ENCODE peak calls at places on chromosomes 1 and 21, in six cellular contexts. O is A549, P is OCI-LY7, I is esophagus muscularis mucosa, F is fibroblast of lung, A is PC-3. K is an unnamed sample. For H3K9me3, the result is how much of the 10 kb centered on the place peaks cover.

GRCh38 chr1:27299385-27300252 is 22.3 kb upstream of the TMEM222 start:
- DNase-seq in O (no peak), P (no peak), I (peak), F (peak), A (peak), K (peak)

GRCh38 chr1:180042994-180043622 is 88.5 kb downstream of the CEP350 start:
- DNase-seq in O (no peak), P (no peak), I (no peak), F (peak), A (peak), K (no peak)

GRCh38 chr1:163162281-163162937 is 40.3 kb downstream of the RGS5 start:
- DNase-seq in O (no peak), P (no peak), I (no peak), F (peak), A (no peak), K (no peak)

GRCh38 chr1:220879509-220880366 is 495 bp downstream of the HLX start:
- DNase-seq in O (peak), P (no peak), I (peak), F (peak), A (peak), K (no peak)

GRCh38 chr1:204316164-204316563 is 43.6 kb downstream of the PLEKHA6 start:
- DNase-seq in O (no peak), P (no peak), I (no peak), F (no peak), A (no peak), K (no peak)

GRCh38 chr1:147833231-147833840 is 69.3 kb upstream of the GJA8 start:
- DNase-seq in O (no peak), P (no peak), I (no peak), F (no peak), A (peak), K (peak)

GRCh38 chr1:239563680-239564079 is 177.3 kb downstream of the CHRM3 start:
- DNase-seq in O (no peak), P (no peak), I (no peak), F (no peak), A (no peak), K (no peak)

GRCh38 chr1:224922404-224923164 is 6.9 kb upstream of the DNAH14 start:
- DNase-seq in O (peak), P (peak), I (no peak), F (peak), A (peak), K (peak)

GRCh38 chr21:46005081-46005480 is 23.5 kb downstream of the COL6A1 start:
- DNase-seq in O (no peak), P (no peak), I (no peak), F (no peak), A (no peak), K (no peak)

GRCh38 chr1:229717774-229718173 is 91.7 kb downstream of the URB2 start:
- DNase-seq in O (no peak), P (no peak), I (no peak), F (no peak), A (peak), K (no peak)

GRCh38 chr21:29155118-29155932 is 24.9 kb downstream of the MAP3K7CL start:
- DNase-seq in O (no peak), P (no peak), I (no peak), F (peak), A (peak), K (peak)

GRCh38 chr1:38744452-38745350 is 114.9 kb downstream of the RRAGC start:
- DNase-seq in O (no peak), P (no peak), I (no peak), F (no peak), A (no peak), K (no peak)

GRCh38 chr1:52296345-52296744 is 69.7 kb downstream of the CC2D1B start:
- DNase-seq in O (peak), P (peak), I (no peak), F (peak), A (peak), K (peak)

GRCh38 chr1:78145105-78145580 is 99.4 kb downstream of the GIPC2 start:
- DNase-seq in O (peak), P (peak), I (no peak), F (peak), A (peak), K (peak)

DNA sequence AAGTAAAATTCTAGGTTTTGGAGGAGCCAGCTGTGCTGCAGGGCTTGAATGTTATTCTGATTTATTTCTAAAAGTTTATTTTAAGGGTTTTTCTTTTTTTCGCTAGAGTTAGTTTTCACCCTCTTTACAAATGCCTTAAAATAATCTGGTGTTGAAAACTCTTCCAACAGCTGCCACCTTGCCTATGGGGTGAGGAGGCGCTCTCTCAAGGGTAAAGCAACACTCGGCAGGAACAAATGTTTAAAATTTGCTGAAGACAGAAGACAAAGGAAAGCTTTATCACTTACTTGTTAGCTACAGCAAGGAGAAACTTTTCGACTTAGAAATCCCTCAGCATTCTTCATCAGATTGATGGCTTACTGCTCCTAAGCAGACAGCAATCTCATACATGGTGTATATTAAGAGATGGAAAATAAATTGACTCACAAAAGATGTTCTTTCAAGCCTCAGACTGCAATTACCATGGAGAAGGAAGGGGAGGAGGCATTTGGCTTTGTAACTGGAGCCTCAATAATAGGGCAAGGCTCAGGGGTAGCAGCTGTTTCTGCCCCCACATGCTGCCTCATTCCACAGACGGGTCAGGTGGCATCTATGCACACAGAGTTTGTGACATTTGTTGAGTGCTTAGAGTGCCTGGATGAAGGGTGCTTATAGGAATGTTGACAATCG is 79.8 kb upstream of the RALGPS2 start:
- DNase-seq in O (no peak), P (no peak), I (no peak), F (no peak), A (no peak), K (no peak)
- H3K9me3 ChIP-seq in O (under half), P (under half), I (under half), F (under half), A (under half), K (under half)

DNA sequence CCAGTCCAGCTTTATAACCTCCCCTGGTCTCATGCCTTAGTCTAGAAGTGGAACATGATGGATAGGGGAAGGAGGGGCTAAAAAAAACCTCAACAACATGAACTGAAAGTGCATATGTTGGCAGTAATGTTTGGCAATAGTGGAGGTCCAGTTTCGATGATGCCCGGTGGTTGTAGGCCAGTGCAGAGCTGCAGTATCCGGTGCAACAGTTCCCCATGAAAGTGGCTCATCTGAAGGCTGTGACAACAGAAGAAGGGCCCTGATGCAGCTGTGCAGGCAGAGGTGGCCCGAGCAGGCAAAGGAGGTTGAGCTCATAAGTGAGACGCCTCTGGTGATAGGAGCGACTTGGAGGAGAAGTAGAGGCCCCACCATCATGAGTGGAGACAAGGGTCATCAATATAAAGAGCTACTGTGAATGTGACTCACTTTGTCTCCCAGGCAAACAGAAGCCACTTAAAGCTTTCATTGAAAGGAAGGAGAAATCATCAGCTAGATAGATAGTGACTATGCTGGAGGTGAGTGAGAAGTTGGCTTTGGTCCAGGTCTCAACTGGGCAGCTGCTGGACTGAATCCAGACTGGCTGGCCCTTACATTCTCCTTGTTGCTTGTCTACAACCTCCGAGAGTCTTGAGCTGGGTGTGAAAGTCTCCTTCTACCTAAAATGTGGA is 10.2 kb upstream of the CREG1 start:
- DNase-seq in O (no peak), P (no peak), I (no peak), F (no peak), A (peak), K (peak)
- H3K4me3 ChIP-seq in O (no peak), P (no peak), I (no peak), F (no peak), A (no peak), K (no peak)

GRCh38 chr1:49556676-49557234 is 467.0 kb downstream of the AGBL4 start:
- DNase-seq in O (no peak), P (no peak), I (no peak), F (no peak), A (no peak), K (no peak)
- H3K9me3 ChIP-seq in O (under half), P (under half), I (under half), F (under half), A (under half), K (under half)

GRCh38 chr1:25169168-25169567 is 63.1 kb downstream of the SYF2 start:
- DNase-seq in O (no peak), P (no peak), I (no peak), F (no peak), A (no peak), K (no peak)
- H3K4me3 ChIP-seq in O (no peak), P (no peak), I (no peak), F (no peak), A (no peak), K (no peak)

DNA sequence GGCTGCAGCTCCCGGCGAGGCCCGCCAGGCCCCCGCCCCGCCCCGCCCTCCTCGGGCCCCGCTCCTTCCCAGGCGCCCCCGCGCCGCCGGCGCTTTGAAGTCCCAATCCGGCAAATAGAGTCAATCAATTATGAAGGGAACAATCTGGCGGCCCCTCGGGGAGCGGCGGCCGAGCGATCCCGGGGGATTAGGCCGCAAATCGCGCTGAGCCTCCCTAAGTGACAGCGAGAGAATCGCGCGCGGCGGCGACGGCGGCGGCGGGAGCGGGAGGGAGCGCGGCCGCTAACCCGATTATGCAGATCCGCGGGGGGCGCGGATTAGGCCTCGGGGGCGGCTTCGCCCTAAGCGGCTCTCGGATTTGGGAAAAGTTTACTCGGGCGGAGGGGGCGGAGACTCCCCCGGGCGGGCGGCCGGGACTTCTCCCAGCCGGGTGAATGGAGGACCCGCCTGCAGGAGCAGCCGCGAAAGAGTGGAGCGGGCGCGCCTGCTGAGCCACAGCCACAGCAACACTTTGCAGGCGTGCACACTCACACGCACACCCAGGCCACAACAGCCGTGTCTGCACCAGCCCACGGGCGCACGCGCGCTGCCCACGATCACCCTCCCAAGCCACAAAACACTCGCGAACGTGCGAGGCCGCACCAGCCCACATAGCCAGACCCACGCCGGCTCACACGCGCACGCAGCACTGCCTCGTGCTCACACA is 23.0 kb upstream of the DMBX1 start:
- DNase-seq in O (peak), P (no peak), I (no peak), F (no peak), A (no peak), K (no peak)
- H3K9me3 ChIP-seq in O (under half), P (under half), I (under half), F (under half), A (under half), K (under half)

DNA sequence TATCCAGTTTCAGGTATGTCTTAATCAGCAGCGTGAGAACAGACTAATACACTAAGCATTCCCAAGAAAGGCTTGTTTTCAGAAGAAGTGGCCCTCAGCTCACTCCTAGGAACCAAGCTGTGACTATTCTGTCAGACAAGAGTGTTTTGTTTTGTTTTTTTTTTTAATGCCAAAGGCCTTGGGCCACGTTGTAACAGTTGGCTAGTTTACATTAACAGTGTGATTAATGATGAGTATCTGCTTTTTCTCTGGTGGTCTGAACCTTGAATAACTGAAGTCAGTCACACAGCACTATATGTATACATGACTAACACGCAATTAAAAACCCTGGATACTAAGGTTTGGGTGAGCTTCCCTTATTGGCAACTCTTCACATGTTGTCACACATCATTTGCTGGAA is 21.9 kb downstream of the DPYD start:
- DNase-seq in O (no peak), P (no peak), I (no peak), F (no peak), A (peak), K (no peak)
- H3K4me3 ChIP-seq in O (no peak), P (no peak), I (no peak), F (no peak), A (no peak), K (no peak)

DNA sequence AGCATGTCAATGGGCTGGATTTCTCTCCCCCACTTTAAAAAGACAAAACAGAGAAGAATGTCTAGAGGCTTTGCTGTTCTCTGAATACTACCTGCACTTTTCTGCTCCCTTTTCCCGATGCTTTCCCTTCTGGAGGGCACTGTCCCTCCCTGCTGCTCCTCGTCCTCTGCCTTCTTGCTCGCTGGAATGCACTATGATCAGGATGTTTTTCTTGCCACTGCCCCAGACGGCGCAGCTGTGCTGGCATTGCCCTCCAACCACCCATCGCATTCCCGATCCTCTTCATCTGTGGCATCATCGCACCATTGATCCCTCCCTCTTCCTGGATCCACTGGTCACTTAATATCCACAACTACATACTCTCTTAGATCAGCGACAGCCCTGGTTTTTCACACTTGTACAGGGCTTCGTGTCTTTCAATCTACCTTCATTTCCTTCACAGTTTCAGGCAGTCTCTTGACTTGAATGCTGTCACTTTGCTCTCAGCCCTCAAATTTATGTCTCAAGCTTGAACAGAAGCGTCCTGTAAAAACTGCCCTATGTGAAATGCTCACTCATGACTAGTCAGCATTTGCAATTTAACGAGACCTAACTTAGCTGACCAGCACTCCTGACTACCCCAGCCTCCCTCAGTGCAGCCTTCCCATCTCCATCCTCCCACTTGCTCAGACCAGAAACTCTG is 3.5 kb upstream of the OR11L1 start:
- DNase-seq in O (no peak), P (no peak), I (no peak), F (no peak), A (no peak), K (no peak)
- H3K9me3 ChIP-seq in O (under half), P (under half), I (under half), F (under half), A (under half), K (under half)

GRCh38 chr1:236325567-236325966 is 43.8 kb upstream of the ERO1B start:
- DNase-seq in O (no peak), P (no peak), I (no peak), F (no peak), A (no peak), K (no peak)
- H3K4me3 ChIP-seq in O (no peak), P (no peak), I (no peak), F (no peak), A (no peak), K (no peak)

GRCh38 chr1:113692824-113693431 is 66.4 kb downstream of the PHTF1 start:
- DNase-seq in O (no peak), P (no peak), I (no peak), F (no peak), A (no peak), K (no peak)
- H3K9me3 ChIP-seq in O (under half), P (under half), I (under half), F (under half), A (under half), K (under half)